ENCODE peak calls at places on chromosomes 16 and 17, in six cellular contexts. A, D, O, I, W and K are unnamed samples.
A peak's percentile ranks its signal among the peaks of the same experiment; 100 is the strongest.

GRCh38 chr16:72983241-72983640 is 64.7 kb downstream of the ZFHX3 start:
- DNase-seq in A (no peak), D (no peak), O (no peak), I (no peak), W (no peak), K (no peak)

GRCh38 chr17:50557265-50558029 is 3.1 kb upstream of the CACNA1G start:
- DNase-seq in A (no peak), D (no peak), O (no peak), I (no peak), W (no peak), K (no peak)

GRCh38 chr17:2056221-2057129 is 1.6 kb downstream of the HIC1 start:
- DNase-seq in A (no peak), D (no peak), O (peak; percentile 36), I (no peak), W (no peak), K (no peak)

GRCh38 chr17:77511514-77512061 is 370.8 kb downstream of the SEC14L1 start:
- DNase-seq in A (no peak), D (no peak), O (no peak), I (no peak), W (no peak), K (no peak)

GRCh38 chr16:57341441-57342303 is 16.9 kb upstream of the CCL22 start:
- DNase-seq in A (no peak), D (no peak), O (no peak), I (no peak), W (no peak), K (no peak)

GRCh38 chr17:7263071-7263800 is 958 bp upstream of the CLDN7 start:
- DNase-seq in A (no peak), D (no peak), O (peak; percentile 29), I (no peak), W (no peak), K (peak; percentile 32)

GRCh38 chr17:63246344-63246743 is 199.8 kb downstream of the CYB561 start:
- DNase-seq in A (no peak), D (no peak), O (no peak), I (no peak), W (no peak), K (no peak)

GRCh38 chr17:6893382-6894205 is 62.1 kb upstream of the TEKT1 start:
- DNase-seq in A (no peak), D (no peak), O (no peak), I (no peak), W (no peak), K (no peak)

GRCh38 chr16:17743578-17743977 is 272.8 kb upstream of the XYLT1 start:
- DNase-seq in A (no peak), D (no peak), O (no peak), I (no peak), W (no peak), K (no peak)

GRCh38 chr16:9666834-9667480 is 515.3 kb downstream of the GRIN2A start:
- DNase-seq in A (no peak), D (peak; percentile 72), O (no peak), I (no peak), W (no peak), K (peak; percentile 16)

GRCh38 chr17:44260296-44260695 is 7.6 kb downstream of the SLC4A1 start:
- DNase-seq in A (no peak), D (no peak), O (no peak), I (no peak), W (no peak), K (no peak)

GRCh38 chr17:45247429-45248131 is 14.3 kb downstream of the SPATA32 start:
- DNase-seq in A (peak; percentile 99), D (peak; percentile 79), O (peak; percentile 86), I (no peak), W (peak; percentile 98), K (peak; percentile 94)

GRCh38 chr17:60231234-60231633 is 81.5 kb downstream of the CA4 start:
- DNase-seq in A (no peak), D (no peak), O (no peak), I (no peak), W (no peak), K (peak; percentile 15)

GRCh38 chr16:66599726-66600125 is 4.8 kb upstream of the CMTM3 start:
- DNase-seq in A (no peak), D (no peak), O (no peak), I (no peak), W (no peak), K (no peak)

GRCh38 chr17:36705651-36706436 is 104.5 kb downstream of the MRM1 start:
- DNase-seq in A (no peak), D (no peak), O (peak; percentile 30), I (no peak), W (no peak), K (peak; percentile 49)

GRCh38 chr16:57883953-57884654 is 81.8 kb upstream of the KIFC3 start:
- DNase-seq in A (no peak), D (no peak), O (no peak), I (no peak), W (no peak), K (no peak)

GRCh38 chr17:45649796-45650195 is 134.3 kb upstream of the CRHR1 start:
- DNase-seq in A (no peak), D (no peak), O (no peak), I (no peak), W (no peak), K (no peak)

GRCh38 chr17:7951143-7951792 is 19.3 kb downstream of the CNTROB start:
- DNase-seq in A (peak; percentile 41), D (no peak), O (no peak), I (no peak), W (no peak), K (no peak)

GRCh38 chr16:80669673-80670072 is 128.9 kb downstream of the DYNLRB2 start:
- DNase-seq in A (no peak), D (no peak), O (no peak), I (no peak), W (no peak), K (no peak)

GRCh38 chr17:37220609-37220953 is 155.2 kb upstream of the C17orf78 start:
- DNase-seq in A (no peak), D (peak; percentile 55), O (no peak), I (peak; percentile 15), W (no peak), K (peak; percentile 10)

GRCh38 chr17:47708312-47708863 is 14.4 kb downstream of the TBKBP1 start:
- DNase-seq in A (no peak), D (no peak), O (no peak), I (no peak), W (no peak), K (no peak)

GRCh38 chr17:70608957-70609356 is 439.6 kb downstream of the KCNJ2 start:
- DNase-seq in A (no peak), D (no peak), O (no peak), I (no peak), W (no peak), K (no peak)

GRCh38 chr17:76252040-76252954 is 12.0 kb upstream of the RNF157 start:
- DNase-seq in A (no peak), D (no peak), O (peak; percentile 88), I (no peak), W (no peak), K (no peak)

GRCh38 chr17:65547253-65547670 is 14.2 kb downstream of the AXIN2 start:
- DNase-seq in A (no peak), D (no peak), O (peak; percentile 44), I (no peak), W (no peak), K (no peak)

GRCh38 chr16:3752984-3753383 is 35.7 kb upstream of the TRAP1 start:
- DNase-seq in A (no peak), D (no peak), O (peak; percentile 51), I (no peak), W (no peak), K (no peak)

GRCh38 chr16:85286970-85287814 is 174.9 kb upstream of the CIBAR2 start:
- DNase-seq in A (no peak), D (peak; percentile 91), O (peak; percentile 78), I (peak; percentile 76), W (no peak), K (no peak)

GRCh38 chr17:31549121-31549524 is 157.6 kb downstream of the RAB11FIP4 start:
- DNase-seq in A (peak; percentile 33), D (no peak), O (no peak), I (no peak), W (no peak), K (peak; percentile 20)

GRCh38 chr16:76535-77272 is 1.3 kb upstream of the MPG start:
- DNase-seq in A (no peak), D (peak; percentile 71), O (peak; percentile 86), I (no peak), W (no peak), K (no peak)

GRCh38 chr17:43211480-43212402 is at the start of gene TMEM106A:
- DNase-seq in A (peak; percentile 71), D (no peak), O (peak; percentile 80), I (peak; percentile 19), W (peak; percentile 65), K (peak; percentile 53)

GRCh38 chr16:15911198-15911597 is 22.8 kb upstream of the CEP20 start:
- DNase-seq in A (no peak), D (no peak), O (no peak), I (no peak), W (no peak), K (no peak)

GRCh38 chr16:17921357-17921978 is 415.1 kb downstream of the NPIPA8 start:
- DNase-seq in A (peak; percentile 43), D (no peak), O (no peak), I (no peak), W (peak; percentile 10), K (no peak)